ENCODE peak calls at places on chromosomes 7 and 10, in six cellular contexts. One of them, this sample, is unnamed.

GRCh38 chr7:142188846-142189245 is 69.0 kb downstream of the PRSS58 start:
- DNase-seq in non-pigmented ciliary epithelial cell: no peak
- DNase-seq in AG10803: no peak
- DNase-seq in NAMALWA: peak
- DNase-seq in stimulated activated CD8-positive, alpha-beta memory T cell treated with anti-CD3 and anti-CD28 coated beads, Interleukin-2, amount 100 ng/mL, for 1 hour: no peak
- DNase-seq in left colon: no peak
- DNase-seq in this sample: no peak

GRCh38 chr10:8059191-8059936 is 4.9 kb downstream of the GATA3 start:
- DNase-seq in left colon: no peak
- DNase-seq in non-pigmented ciliary epithelial cell: no peak
- DNase-seq in NAMALWA: no peak
- DNase-seq in AG10803: no peak
- DNase-seq in stimulated activated CD8-positive, alpha-beta memory T cell treated with anti-CD3 and anti-CD28 coated beads, Interleukin-2, amount 100 ng/mL, for 1 hour: no peak
- DNase-seq in this sample: no peak

GRCh38 chr10:110512461-110513187 is 14.9 kb downstream of the DUSP5 start:
- DNase-seq in left colon: no peak
- DNase-seq in stimulated activated CD8-positive, alpha-beta memory T cell treated with anti-CD3 and anti-CD28 coated beads, Interleukin-2, amount 100 ng/mL, for 1 hour: no peak
- DNase-seq in non-pigmented ciliary epithelial cell: no peak
- DNase-seq in AG10803: peak
- DNase-seq in NAMALWA: no peak
- DNase-seq in this sample: peak

GRCh38 chr10:62502995-62503613 is 128.9 kb downstream of the ZNF365 start:
- DNase-seq in AG10803: peak
- DNase-seq in stimulated activated CD8-positive, alpha-beta memory T cell treated with anti-CD3 and anti-CD28 coated beads, Interleukin-2, amount 100 ng/mL, for 1 hour: no peak
- DNase-seq in left colon: no peak
- DNase-seq in NAMALWA: no peak
- DNase-seq in non-pigmented ciliary epithelial cell: no peak
- DNase-seq in this sample: peak

GRCh38 chr7:108097703-108098102 is 32.5 kb downstream of the LAMB4 start:
- DNase-seq in left colon: no peak
- DNase-seq in stimulated activated CD8-positive, alpha-beta memory T cell treated with anti-CD3 and anti-CD28 coated beads, Interleukin-2, amount 100 ng/mL, for 1 hour: no peak
- DNase-seq in NAMALWA: peak
- DNase-seq in non-pigmented ciliary epithelial cell: no peak
- DNase-seq in AG10803: no peak
- DNase-seq in this sample: no peak

GRCh38 chr7:123615344-123615743 is 13.7 kb downstream of the ASB15 start:
- DNase-seq in non-pigmented ciliary epithelial cell: peak
- DNase-seq in left colon: no peak
- DNase-seq in NAMALWA: no peak
- DNase-seq in AG10803: peak
- DNase-seq in stimulated activated CD8-positive, alpha-beta memory T cell treated with anti-CD3 and anti-CD28 coated beads, Interleukin-2, amount 100 ng/mL, for 1 hour: no peak
- DNase-seq in this sample: peak

GRCh38 chr7:153628825-153629224 is 423.4 kb upstream of the DPP6 start:
- DNase-seq in stimulated activated CD8-positive, alpha-beta memory T cell treated with anti-CD3 and anti-CD28 coated beads, Interleukin-2, amount 100 ng/mL, for 1 hour: no peak
- DNase-seq in NAMALWA: no peak
- DNase-seq in left colon: no peak
- DNase-seq in non-pigmented ciliary epithelial cell: no peak
- DNase-seq in AG10803: no peak
- DNase-seq in this sample: no peak

GRCh38 chr7:116863168-116863670 is 832 bp downstream of the CAPZA2 start:
- DNase-seq in stimulated activated CD8-positive, alpha-beta memory T cell treated with anti-CD3 and anti-CD28 coated beads, Interleukin-2, amount 100 ng/mL, for 1 hour: no peak
- DNase-seq in NAMALWA: peak
- DNase-seq in non-pigmented ciliary epithelial cell: no peak
- DNase-seq in left colon: peak
- DNase-seq in AG10803: peak
- DNase-seq in this sample: no peak

GRCh38 chr7:7799138-7799537 is 80.7 kb upstream of the RPA3 start:
- DNase-seq in stimulated activated CD8-positive, alpha-beta memory T cell treated with anti-CD3 and anti-CD28 coated beads, Interleukin-2, amount 100 ng/mL, for 1 hour: no peak
- DNase-seq in non-pigmented ciliary epithelial cell: peak
- DNase-seq in left colon: no peak
- DNase-seq in NAMALWA: no peak
- DNase-seq in AG10803: peak
- DNase-seq in this sample: peak

GRCh38 chr10:8600192-8600591 is 545.7 kb downstream of the GATA3 start:
- DNase-seq in non-pigmented ciliary epithelial cell: no peak
- DNase-seq in stimulated activated CD8-positive, alpha-beta memory T cell treated with anti-CD3 and anti-CD28 coated beads, Interleukin-2, amount 100 ng/mL, for 1 hour: no peak
- DNase-seq in NAMALWA: no peak
- DNase-seq in left colon: no peak
- DNase-seq in AG10803: no peak
- DNase-seq in this sample: no peak

GRCh38 chr7:112855227-112855626 is 65.0 kb upstream of the TMEM168 start:
- DNase-seq in non-pigmented ciliary epithelial cell: no peak
- DNase-seq in AG10803: no peak
- DNase-seq in stimulated activated CD8-positive, alpha-beta memory T cell treated with anti-CD3 and anti-CD28 coated beads, Interleukin-2, amount 100 ng/mL, for 1 hour: no peak
- DNase-seq in left colon: no peak
- DNase-seq in NAMALWA: no peak
- DNase-seq in this sample: no peak

GRCh38 chr10:31148955-31149354 is 117.3 kb upstream of the ZNF438 start:
- DNase-seq in non-pigmented ciliary epithelial cell: no peak
- DNase-seq in stimulated activated CD8-positive, alpha-beta memory T cell treated with anti-CD3 and anti-CD28 coated beads, Interleukin-2, amount 100 ng/mL, for 1 hour: no peak
- DNase-seq in NAMALWA: no peak
- DNase-seq in left colon: no peak
- DNase-seq in AG10803: no peak
- DNase-seq in this sample: no peak

GRCh38 chr10:84310470-84310869 is 17.9 kb upstream of the CCSER2 start:
- DNase-seq in AG10803: no peak
- DNase-seq in NAMALWA: no peak
- DNase-seq in stimulated activated CD8-positive, alpha-beta memory T cell treated with anti-CD3 and anti-CD28 coated beads, Interleukin-2, amount 100 ng/mL, for 1 hour: no peak
- DNase-seq in left colon: no peak
- DNase-seq in non-pigmented ciliary epithelial cell: peak
- DNase-seq in this sample: peak

This sample was measured in foreskin fibroblast.